ENCODE peak calls at places on chromosome 17, in six cellular contexts. T, O, W, Q, U and I are unnamed samples. For H3K4me1 and H3K9me3, the result is how much of the 10 kb centered on the place peaks cover.

GRCh38 chr17:37770631-37771518 is 26.0 kb upstream of the HNF1B start:
- DNase-seq in Q (no peak), U (peak), O (peak), T (no peak), W (peak), I (peak)

GRCh38 chr17:5049314-5049819 is 14.1 kb upstream of the SLC52A1 start:
- DNase-seq in U (peak), O (no peak), W (no peak), Q (no peak), T (no peak), I (no peak)

GRCh38 chr17:4852504-4853075 is 19.4 kb downstream of the MINK1 start:
- DNase-seq in O (no peak), T (no peak), W (no peak), U (peak), Q (no peak), I (no peak)

GRCh38 chr17:38416840-38417209 is 11.4 kb upstream of the ARHGAP23 start:
- DNase-seq in U (peak), O (no peak), W (no peak), Q (no peak), T (no peak), I (no peak)

GRCh38 chr17:7404737-7405412 is 978 bp upstream of the TMEM256 start:
- DNase-seq in W (peak), O (peak), Q (no peak), U (no peak), T (peak), I (peak)

GRCh38 chr17:71004413-71004812 is 835.1 kb downstream of the KCNJ2 start:
- DNase-seq in O (no peak), U (no peak), W (no peak), Q (no peak), T (no peak), I (no peak)

GRCh38 chr17:68993112-68993511 is 37.9 kb upstream of the ABCA8 start:
- DNase-seq in O (no peak), T (no peak), U (no peak), Q (no peak), W (no peak), I (no peak)

GRCh38 chr17:77501101-77501566 is 360.4 kb downstream of the SEC14L1 start:
- DNase-seq in O (no peak), Q (no peak), U (peak), W (peak), T (peak), I (no peak)

GRCh38 chr17:80992948-80993624 is 1.4 kb downstream of the CHMP6 start:
- DNase-seq in O (no peak), T (no peak), Q (no peak), U (no peak), W (peak), I (no peak)

GRCh38 chr17:31093866-31094599 is 744 bp upstream of the NF1 start:
- DNase-seq in O (no peak), W (peak), Q (no peak), U (no peak), T (no peak), I (no peak)

GRCh38 chr17:42017866-42018200 is 594 bp upstream of the DNAJC7 start:
- DNase-seq in Q (no peak), T (peak), O (no peak), U (no peak), W (no peak), I (no peak)

GRCh38 chr17:79913896-79914812 is 74.9 kb upstream of the CBX4 start:
- DNase-seq in Q (no peak), O (no peak), W (no peak), U (no peak), T (no peak), I (no peak)

GRCh38 chr17:33144837-33145236 is 148.3 kb downstream of the ASIC2 start:
- DNase-seq in Q (no peak), O (no peak), W (no peak), T (no peak), U (no peak), I (no peak)

GRCh38 chr17:58318065-58318481 is 10.5 kb downstream of the TSPOAP1 start:
- DNase-seq in U (no peak), T (peak), W (peak), O (no peak), Q (no peak), I (no peak)

GRCh38 chr17:12927541-12928425 is 90.0 kb downstream of the ELAC2 start:
- DNase-seq in Q (no peak), W (no peak), U (no peak), O (peak), T (no peak), I (peak)

GRCh38 chr17:79809530-79810137 is 12.8 kb upstream of the CBX8 start:
- DNase-seq in Q (no peak), U (no peak), O (no peak), W (peak), T (no peak), I (no peak)

GRCh38 chr17:16938496-16939270 is 33.2 kb downstream of the TNFRSF13B start:
- DNase-seq in Q (no peak), T (no peak), O (no peak), W (peak), U (peak), I (no peak)

GRCh38 chr17:10233157-10233556 is 34.8 kb upstream of the GAS7 start:
- DNase-seq in Q (no peak), T (no peak), U (no peak), W (no peak), O (no peak), I (no peak)

GRCh38 chr17:32936894-32937500 is 9.0 kb downstream of the TMEM98 start:
- DNase-seq in Q (no peak), U (peak), O (peak), W (peak), T (peak), I (peak)

GRCh38 chr17:42623732-42624596 is 14.5 kb downstream of the TUBG1 start:
- DNase-seq in T (no peak), Q (no peak), W (no peak), U (no peak), O (no peak), I (no peak)

GRCh38 chr17:15180121-15180561 is 85.0 kb downstream of the PMP22 start:
- DNase-seq in W (peak), U (no peak), T (no peak), Q (no peak), O (no peak), I (no peak)

GRCh38 chr17:55794681-55795080 is 43.8 kb downstream of the PCTP start:
- DNase-seq in U (no peak), O (no peak), T (no peak), W (no peak), Q (no peak), I (no peak)

GRCh38 chr17:733743-734142 is 1.3 kb downstream of the TLCD3A start:
- DNase-seq in O (no peak), Q (no peak), W (no peak), U (no peak), T (no peak), I (no peak)

GRCh38 chr17:82963104-82963950 is 116.1 kb upstream of the METRNL start:
- DNase-seq in T (peak), W (peak), U (no peak), O (peak), Q (no peak), I (peak)
- H3K4me3 ChIP-seq in T (peak), W (peak), U (no peak), O (no peak), Q (peak), I (peak)

DNA sequence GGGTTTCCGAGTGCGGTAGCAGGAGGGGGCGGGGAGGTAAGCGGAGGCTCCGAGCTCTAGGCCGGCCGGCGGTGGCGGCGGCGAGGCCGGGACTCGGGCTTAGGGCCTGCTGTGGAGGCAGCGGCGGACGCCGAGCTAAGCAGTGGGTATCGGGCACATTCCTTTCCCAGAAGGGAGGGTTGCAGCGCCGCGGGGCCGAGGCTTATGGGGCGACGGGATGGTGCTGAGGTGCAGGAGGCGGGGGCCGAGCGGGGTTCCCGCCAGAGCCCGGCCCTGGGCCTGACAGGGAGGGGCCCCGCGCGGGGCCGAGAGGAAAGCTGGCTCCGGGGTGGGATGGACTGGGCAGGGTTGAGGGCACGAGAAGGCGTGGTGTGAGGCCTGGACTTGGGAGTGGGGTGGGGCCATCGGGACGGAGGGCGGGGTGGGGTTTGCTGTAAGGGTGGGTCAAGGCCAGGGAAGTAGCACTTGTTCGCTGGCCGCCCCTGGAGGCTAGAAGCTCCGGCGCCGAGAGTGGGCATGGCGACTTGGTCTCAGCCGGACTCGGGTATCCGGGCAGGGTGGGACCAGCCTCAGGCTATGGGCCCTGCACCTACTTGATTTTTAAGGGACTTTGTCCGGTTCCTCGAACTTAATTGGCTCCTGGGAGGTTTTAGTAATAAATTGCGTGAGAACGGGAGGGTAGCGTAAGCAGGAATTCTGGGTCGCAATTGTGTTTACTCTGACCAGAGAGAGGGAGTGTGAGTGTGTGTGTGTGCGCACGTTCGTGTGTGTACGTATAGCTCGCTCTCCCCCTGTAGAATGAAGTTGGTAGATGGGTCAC is at the start of gene NFE2L1:
- DNase-seq in W (peak), O (peak), T (peak), Q (peak), U (peak), I (peak)
- H3K4me1 ChIP-seq in W (under half), O (under half), T (under half), Q (half or more), U (half or more), I (half or more)

DNA sequence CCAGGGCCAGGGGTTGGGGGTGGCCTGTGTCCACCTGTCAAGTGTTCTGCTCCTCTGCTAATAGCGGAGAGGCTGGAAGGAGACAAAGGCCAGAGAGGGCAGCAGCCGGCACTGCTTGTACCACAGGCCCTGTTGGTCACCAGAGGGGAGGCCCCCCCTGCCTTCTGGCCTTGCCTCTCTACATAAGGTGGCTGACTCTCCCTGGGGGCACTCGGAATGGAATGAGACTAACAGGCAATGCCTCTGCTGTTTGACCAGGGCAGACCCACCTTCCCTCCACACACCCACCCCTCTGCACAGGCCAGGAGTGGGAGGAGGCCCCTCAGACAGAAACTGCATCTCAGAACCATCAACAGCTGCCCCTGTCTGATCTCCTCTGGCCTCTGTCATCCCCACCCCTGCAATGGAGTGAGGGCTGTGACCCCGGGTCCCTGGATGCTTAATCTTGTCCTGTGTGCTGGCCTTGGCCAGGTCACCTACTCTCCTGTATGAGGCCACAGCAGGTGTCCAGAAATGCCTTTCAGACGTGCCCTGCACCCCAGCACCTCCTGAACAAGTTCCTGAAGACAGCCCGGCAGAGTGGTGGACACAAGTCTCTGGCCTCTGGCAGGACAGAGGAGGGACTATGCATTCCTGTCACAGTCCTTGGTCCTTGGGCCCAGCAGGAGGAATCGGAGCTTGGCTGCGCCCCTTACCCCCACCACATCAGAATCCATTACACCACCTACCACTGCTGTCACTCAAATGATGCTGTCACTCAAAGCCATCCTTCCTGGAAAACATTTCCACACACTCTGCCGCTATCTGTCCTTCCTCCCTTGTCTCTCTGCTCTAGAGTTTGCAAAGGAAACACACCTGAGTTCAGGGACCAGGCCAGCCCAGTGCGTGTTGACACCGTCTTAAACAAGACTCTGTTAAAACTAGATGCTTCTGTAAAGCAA is 107.5 kb upstream of the ZNF750 start:
- DNase-seq in W (no peak), O (no peak), U (no peak), T (peak), Q (no peak), I (no peak)
- H3K9me3 ChIP-seq in W (half or more), O (under half), U (under half), T (under half), Q (half or more), I (under half)

GRCh38 chr17:27353469-27354050 is 59.6 kb downstream of the WSB1 start:
- DNase-seq in U (peak), Q (peak), W (peak), O (peak), T (peak), I (peak)

GRCh38 chr17:27352481-27353460 is 58.9 kb downstream of the WSB1 start:
- DNase-seq in Q (no peak), W (peak), U (no peak), O (no peak), T (no peak), I (peak)

GRCh38 chr17:27355419-27355818 is 61.5 kb downstream of the WSB1 start:
- DNase-seq in Q (no peak), T (no peak), O (no peak), W (peak), U (no peak), I (no peak)

GRCh38 chr17:27354491-27355081 is 60.7 kb downstream of the WSB1 start:
- DNase-seq in Q (no peak), T (no peak), U (no peak), W (no peak), O (no peak), I (no peak)

GRCh38 chr17:27354051-27354490 is 60.2 kb downstream of the WSB1 start:
- DNase-seq in T (no peak), W (no peak), O (no peak), U (no peak), Q (no peak), I (peak)
- H3K4me3 ChIP-seq in T (peak), W (peak), O (peak), U (peak), Q (peak), I (peak)

GRCh38 chr17:64255764-64256163 is 7.3 kb downstream of the TEX2 start:
- DNase-seq in T (no peak), Q (no peak), U (no peak), W (no peak), O (no peak), I (no peak)
- H3K4me1 ChIP-seq in T (under half), Q (under half), U (under half), W (under half), O (under half), I (under half)

GRCh38 chr17:22470411-22471175 is 778.3 kb downstream of the KCNJ18 start:
- DNase-seq in W (no peak), U (peak), O (no peak), Q (no peak), T (no peak), I (no peak)
- H3K9me3 ChIP-seq in W (half or more), U (under half), O (under half), Q (under half), T (under half), I (under half)